ENCODE peak calls at places on chromosomes 3 and 15, in eight cellular contexts. M, L, Z, B, G, O, K and E are unnamed samples.

GRCh38 chr3:75737831-75738493 is 47.4 kb downstream of the ZNF717 start:
- DNase-seq in Z (no peak), O (no peak), M (no peak), K (no peak), L (no peak), B (no peak), G (peak; percentile 8), E (no peak)

GRCh38 chr3:169913270-169913780 is 2.0 kb downstream of the SAMD7 start:
- DNase-seq in L (peak; percentile 77), M (no peak), G (no peak), O (no peak), K (no peak), B (no peak), Z (no peak), E (no peak)

GRCh38 chr3:196711838-196712513 is at the start of the genes CEP19 and PIGX:
- DNase-seq in M (peak; percentile 94), L (peak; percentile 69), Z (peak; percentile 85), K (peak; percentile 33), G (peak; percentile 89), B (peak; percentile 85), O (peak; percentile 86), E (peak; percentile 82)

GRCh38 chr3:2908693-2909351 is 201.4 kb downstream of the IL5RA start:
- DNase-seq in L (no peak), M (no peak), G (no peak), B (no peak), K (no peak), Z (no peak), O (no peak), E (no peak)

GRCh38 chr3:197906850-197907187 is 43.2 kb upstream of the RPL35A start:
- DNase-seq in G (no peak), B (no peak), O (no peak), M (no peak), Z (no peak), K (no peak), L (no peak), E (no peak)

GRCh38 chr15:89165677-89166076 is 55.7 kb downstream of the RLBP1 start:
- DNase-seq in L (no peak), Z (no peak), B (no peak), O (no peak), M (no peak), K (no peak), G (no peak), E (no peak)

GRCh38 chr3:126621171-126621570 is 33.8 kb downstream of the TXNRD3 start:
- DNase-seq in K (no peak), B (peak; percentile 48), O (no peak), G (peak; percentile 55), L (no peak), M (peak; percentile 67), Z (no peak), E (no peak)

GRCh38 chr15:99108993-99109392 is 4.1 kb downstream of the SYNM start:
- DNase-seq in G (no peak), M (no peak), O (no peak), Z (no peak), B (no peak), L (no peak), K (no peak), E (no peak)

GRCh38 chr3:21839592-21839991 is 88.6 kb upstream of the ZNF385D start:
- DNase-seq in G (peak; percentile 87), B (peak; percentile 34), O (no peak), L (no peak), Z (peak; percentile 42), K (no peak), M (no peak), E (no peak)

GRCh38 chr3:143266512-143266911 is 146.9 kb downstream of the CHST2 start:
- DNase-seq in O (no peak), M (no peak), L (no peak), Z (no peak), K (no peak), B (no peak), G (no peak), E (no peak)

GRCh38 chr3:180496995-180497394 is 105.0 kb upstream of the TTC14 start:
- DNase-seq in L (no peak), M (no peak), O (no peak), Z (no peak), B (no peak), G (no peak), K (no peak), E (no peak)

GRCh38 chr15:57218826-57219576 is 157.3 kb upstream of the CGNL1 start:
- DNase-seq in O (peak; percentile 57), M (no peak), L (peak; percentile 73), Z (no peak), G (peak; percentile 15), K (no peak), B (no peak), E (no peak)

GRCh38 chr3:150589759-150590158 is 13.4 kb upstream of the SELENOT start:
- DNase-seq in G (no peak), M (no peak), K (no peak), B (no peak), Z (no peak), L (no peak), O (no peak), E (no peak)

GRCh38 chr15:28873585-28874139 is 12.1 kb upstream of the APBA2 start:
- DNase-seq in B (no peak), K (no peak), M (no peak), O (no peak), L (no peak), G (no peak), Z (no peak), E (no peak)

GRCh38 chr3:187925326-187925725 is 180.1 kb upstream of the BCL6 start:
- DNase-seq in K (no peak), B (no peak), G (no peak), M (no peak), Z (no peak), O (no peak), L (no peak), E (no peak)

GRCh38 chr15:64837502-64837901 is 4.2 kb upstream of the PLEKHO2 start:
- DNase-seq in L (no peak), G (no peak), Z (no peak), O (no peak), M (no peak), K (no peak), B (no peak), E (no peak)

GRCh38 chr3:193791041-193792032 is 198.3 kb downstream of the OPA1 start:
- DNase-seq in G (peak; percentile 57), L (no peak), O (peak; percentile 91), M (no peak), K (no peak), Z (no peak), B (no peak), E (no peak)

GRCh38 chr15:48340111-48340510 is 8.9 kb downstream of the DUT start:
- DNase-seq in B (no peak), M (no peak), K (no peak), Z (no peak), L (no peak), G (no peak), O (no peak), E (no peak)

GRCh38 chr3:58206406-58207011 is 4.3 kb downstream of the DNASE1L3 start:
- DNase-seq in Z (no peak), M (no peak), L (no peak), O (peak; percentile 33), G (peak; percentile 57), B (no peak), K (no peak), E (no peak)

GRCh38 chr15:76576526-76577279 is 240.1 kb downstream of the ISL2 start:
- DNase-seq in B (peak; percentile 87), Z (no peak), L (no peak), O (no peak), M (peak; percentile 91), G (peak; percentile 62), K (no peak), E (no peak)

GRCh38 chr3:13174011-13174802 is 101.0 kb upstream of the IQSEC1 start:
- DNase-seq in G (no peak), M (no peak), L (no peak), Z (no peak), O (no peak), K (no peak), B (no peak), E (no peak)

GRCh38 chr3:185732782-185733181 is 92.1 kb downstream of the IGF2BP2 start:
- DNase-seq in Z (no peak), L (no peak), K (no peak), G (peak; percentile 72), B (no peak), M (no peak), O (peak; percentile 34), E (no peak)

GRCh38 chr15:68053701-68053996 is 466 bp upstream of the PIAS1 start:
- DNase-seq in K (no peak), Z (no peak), O (no peak), L (no peak), M (no peak), G (no peak), B (no peak), E (no peak)

GRCh38 chr3:57872606-57873005 is 116.5 kb downstream of the SLMAP start:
- DNase-seq in Z (no peak), M (no peak), L (no peak), O (no peak), B (no peak), K (no peak), G (no peak), E (no peak)

GRCh38 chr3:178719036-178719635 is 182.9 kb downstream of the KCNMB2 start:
- DNase-seq in O (no peak), Z (no peak), L (no peak), B (no peak), K (no peak), G (no peak), M (no peak), E (no peak)

GRCh38 chr15:65824941-65825544 is 33.0 kb upstream of the DENND4A start:
- DNase-seq in M (no peak), G (no peak), K (peak; percentile 32), O (no peak), B (peak; percentile 40), Z (no peak), L (no peak), E (no peak)

GRCh38 chr15:63663906-63664305 is 66.7 kb downstream of the FBXL22 start:
- DNase-seq in K (no peak), B (no peak), L (no peak), G (no peak), Z (no peak), O (no peak), M (no peak), E (no peak)